ENCODE peak calls at places on chromosomes 12 and 14, in ten cellular contexts. K is posterior cingulate gyrus; V is upper lobe of right lung; R is NCI-H345; Z is progenitor cell of endocrine pancreas; J is stimulated activated CD4-positive, alpha-beta T cell treated with anti-CD3 and anti-CD28 coated beads, Interleukin-1b, Interleukin-23, amount 100 ng/mL, for 4 hours; E is H4; N is aorta; G is mesendoderm; U is activated naive CD8-positive, alpha-beta T cell treated with anti-CD3 and anti-CD28 coated beads for 36 hours. P is an unnamed sample.

GRCh38 chr12:1591029-1591428 is 3.4 kb downstream of the FBXL14 start:
- DNase-seq in U (no peak), J (no peak), G (peak; percentile 61), K (no peak), R (peak; percentile 17), V (no peak), Z (no peak), E (peak; percentile 58), N (no peak), P (no peak)

GRCh38 chr12:11756022-11756421 is 106.5 kb downstream of the ETV6 start:
- DNase-seq in G (peak; percentile 37), R (peak; percentile 15), V (no peak), K (no peak), U (no peak), E (no peak), Z (no peak), N (no peak), J (no peak), P (no peak)

GRCh38 chr12:131009595-131010270 is 56.0 kb downstream of the ADGRD1 start:
- DNase-seq in U (no peak), J (no peak), N (no peak), G (no peak), V (no peak), E (no peak), Z (no peak), K (no peak), R (no peak), P (no peak)

GRCh38 chr12:4307593-4308333 is 13.2 kb upstream of the TIGAR start:
- DNase-seq in J (no peak), R (peak; percentile 88), U (no peak), E (peak; percentile 71), G (peak; percentile 98), Z (peak; percentile 72), K (peak; percentile 76), V (peak; percentile 72), N (peak; percentile 81), P (peak; percentile 2)

GRCh38 chr14:77306406-77307098 is 14.1 kb downstream of the POMT2 start:
- DNase-seq in R (no peak), J (no peak), K (peak; percentile 31), N (no peak), G (peak; percentile 55), Z (no peak), U (no peak), V (no peak), E (no peak), P (no peak)

GRCh38 chr12:1841606-1842182 is 21.3 kb downstream of the LRTM2 start:
- DNase-seq in N (peak; percentile 48), G (no peak), U (no peak), R (no peak), V (peak; percentile 40), J (no peak), Z (no peak), E (no peak), K (no peak), P (no peak)

GRCh38 chr12:132429122-132429931 is 60.6 kb upstream of the FBRSL1 start:
- DNase-seq in U (no peak), R (peak; percentile 71), K (no peak), N (no peak), G (peak; percentile 64), Z (no peak), E (no peak), V (no peak), J (no peak), P (peak; percentile 49)

GRCh38 chr12:70604662-70605061 is 32.6 kb downstream of the PTPRB start:
- DNase-seq in U (no peak), K (no peak), Z (no peak), N (no peak), R (no peak), G (no peak), E (no peak), V (no peak), J (no peak), P (no peak)

GRCh38 chr12:34404377-34405285 is 382.3 kb downstream of the ALG10 start:
- DNase-seq in K (peak; percentile 5), J (no peak), R (no peak), V (peak; percentile 23), E (peak; percentile 1), G (no peak), U (no peak), N (peak; percentile 52), Z (peak; percentile 9), P (no peak)

GRCh38 chr14:104264495-104265265 is 126.3 kb downstream of the KIF26A start:
- DNase-seq in E (no peak), U (no peak), Z (no peak), G (no peak), V (peak; percentile 43), R (no peak), J (no peak), N (peak; percentile 70), K (peak; percentile 3), P (no peak)

GRCh38 chr14:66530526-66530925 is 22.6 kb downstream of the GPHN start:
- DNase-seq in E (no peak), N (peak; percentile 13), R (no peak), U (no peak), K (no peak), Z (no peak), J (no peak), G (no peak), V (no peak), P (no peak)

GRCh38 chr12:71685312-71685906 is 473 bp upstream of the TMEM19 start:
- DNase-seq in V (no peak), Z (no peak), J (no peak), E (no peak), G (no peak), K (no peak), R (no peak), U (no peak), N (no peak), P (no peak)

GRCh38 chr14:30532264-30532663 is 26.7 kb upstream of the G2E3 start:
- DNase-seq in Z (no peak), U (no peak), G (no peak), V (no peak), E (no peak), N (no peak), R (no peak), K (no peak), J (no peak), P (no peak)

GRCh38 chr12:47107926-47108325 is 28.2 kb upstream of the AMIGO2 start:
- DNase-seq in V (no peak), J (no peak), U (no peak), K (no peak), R (no peak), E (no peak), N (no peak), G (no peak), Z (no peak), P (no peak)

GRCh38 chr12:71503579-71504470 is 64.2 kb downstream of the LGR5 start:
- DNase-seq in E (no peak), V (no peak), G (no peak), N (no peak), K (no peak), U (no peak), J (no peak), R (peak; percentile 76), Z (no peak), P (peak; percentile 46)

GRCh38 chr14:83992857-83993256 is 1537.1 kb upstream of the FLRT2 start:
- DNase-seq in G (no peak), E (no peak), Z (no peak), U (no peak), R (no peak), J (no peak), K (no peak), N (no peak), V (no peak), P (no peak)

GRCh38 chr12:132966676-132967415 is 10.7 kb upstream of the ZNF605 start:
- DNase-seq in V (no peak), K (no peak), Z (no peak), G (no peak), N (no peak), E (no peak), R (no peak), U (no peak), J (no peak), P (no peak)

GRCh38 chr14:22814945-22815713 is at the start of gene SLC7A7:
- DNase-seq in G (peak; percentile 75), E (peak; percentile 55), V (peak; percentile 44), J (no peak), U (no peak), Z (no peak), N (no peak), K (no peak), R (no peak), P (no peak)

GRCh38 chr14:55097894-55098560 is 31.0 kb upstream of the LGALS3 start:
- DNase-seq in U (peak; percentile 68), G (no peak), J (no peak), K (no peak), V (no peak), R (no peak), Z (no peak), E (no peak), N (no peak), P (no peak)

GRCh38 chr14:76320486-76320885 is 55.5 kb upstream of the ESRRB start:
- DNase-seq in G (no peak), J (no peak), E (no peak), R (no peak), N (no peak), U (no peak), Z (no peak), V (peak; percentile 17), K (no peak), P (no peak)

GRCh38 chr12:93198086-93198485 is 179.6 kb upstream of the NUDT4 start:
- DNase-seq in K (no peak), G (no peak), Z (no peak), R (no peak), V (no peak), U (no peak), E (no peak), N (no peak), J (no peak), P (no peak)

GRCh38 chr14:79415726-79416125 is 795.6 kb downstream of the DIO2 start:
- DNase-seq in R (no peak), K (no peak), J (no peak), U (no peak), G (no peak), V (no peak), Z (no peak), N (no peak), E (no peak), P (no peak)

GRCh38 chr12:11973396-11973795 is 97.3 kb upstream of the BCL2L14 start:
- DNase-seq in R (no peak), J (no peak), N (no peak), K (no peak), Z (no peak), G (no peak), E (no peak), V (no peak), U (no peak), P (no peak)

GRCh38 chr14:89330236-89331002 is 86.6 kb downstream of the FOXN3 start:
- DNase-seq in N (no peak), K (no peak), U (no peak), V (no peak), E (peak; percentile 65), Z (no peak), G (no peak), R (no peak), J (no peak), P (no peak)

GRCh38 chr12:92272301-92272964 is 126.8 kb upstream of the BTG1 start:
- DNase-seq in R (no peak), K (no peak), E (no peak), Z (no peak), N (no peak), V (no peak), G (peak; percentile 21), J (no peak), U (no peak), P (no peak)

GRCh38 chr12:111454311-111454710 is 48.6 kb downstream of the SH2B3 start:
- DNase-seq in R (no peak), N (no peak), U (no peak), J (no peak), E (peak; percentile 1), V (no peak), G (no peak), Z (no peak), K (no peak), P (no peak)

GRCh38 chr12:12011880-12012260 is 58.9 kb upstream of the BCL2L14 start:
- DNase-seq in K (no peak), V (no peak), E (no peak), Z (no peak), J (no peak), G (no peak), R (no peak), U (no peak), N (no peak), P (no peak)

GRCh38 chr14:95445161-95445560 is 71.3 kb downstream of the SYNE3 start:
- DNase-seq in R (no peak), V (no peak), U (no peak), G (no peak), K (no peak), N (no peak), E (no peak), Z (no peak), J (no peak), P (no peak)

P was measured in Kasumi-1.